ENCODE peak calls at places on chromosome 5, in nine cellular contexts. M is heart left ventricle, A is astrocyte of the spinal cord, S is H1, W is mammary epithelial cell, D is nephron progenitor cell, G is Peyer's patch, T is mesothelial cell of epicardium, Q is GM13977. B is an unnamed sample.

GRCh38 chr5:81852277-81853004 is 101.5 kb upstream of the SSBP2 start:
- DNase-seq in M (no peak), A (peak), S (peak), W (no peak), D (peak), G (peak), T (peak), Q (no peak), B (peak)

GRCh38 chr5:73188764-73189521 is 15.9 kb downstream of the TMEM174 start:
- DNase-seq in M (no peak), A (peak), S (no peak), W (no peak), D (no peak), G (no peak), T (no peak), Q (no peak), B (no peak)

GRCh38 chr5:170393235-170393634 is 4.1 kb upstream of the KCNMB1 start:
- DNase-seq in M (no peak), A (no peak), S (no peak), W (no peak), D (no peak), G (no peak), T (no peak), Q (no peak), B (no peak)

GRCh38 chr5:104344809-104345512 is 782.4 kb upstream of the NUDT12 start:
- DNase-seq in M (no peak), A (peak), S (no peak), W (peak), D (no peak), G (no peak), T (no peak), Q (no peak), B (no peak)

GRCh38 chr5:111859533-111860270 is 102.7 kb upstream of the NREP start:
- DNase-seq in M (no peak), A (peak), S (no peak), W (no peak), D (no peak), G (no peak), T (no peak), Q (no peak), B (no peak)

GRCh38 chr5:170611446-170612088 is 107.7 kb downstream of the KCNIP1 start:
- DNase-seq in M (no peak), A (peak), S (no peak), W (no peak), D (no peak), G (no peak), T (no peak), Q (no peak), B (no peak)

GRCh38 chr5:174505621-174506020 is 218.8 kb upstream of the MSX2 start:
- DNase-seq in M (no peak), A (peak), S (no peak), W (peak), D (no peak), G (no peak), T (no peak), Q (no peak), B (no peak)

GRCh38 chr5:176541338-176542134 is 4.3 kb upstream of the RNF44 start:
- DNase-seq in M (peak), A (peak), S (peak), W (peak), D (peak), G (peak), T (no peak), Q (no peak), B (peak)

GRCh38 chr5:95684361-95684760 is 1.6 kb upstream of the SPATA9 start:
- DNase-seq in M (no peak), A (no peak), S (no peak), W (no peak), D (no peak), G (no peak), T (no peak), Q (no peak), B (no peak)

GRCh38 chr5:67059747-67060490 is 136.7 kb downstream of the CD180 start:
- DNase-seq in M (no peak), A (peak), S (no peak), W (peak), D (no peak), G (no peak), T (no peak), Q (no peak), B (no peak)

GRCh38 chr5:56183507-56183906 is 49.6 kb downstream of the ANKRD55 start:
- DNase-seq in M (no peak), A (peak), S (no peak), W (peak), D (no peak), G (no peak), T (no peak), Q (no peak), B (no peak)

GRCh38 chr5:58499231-58499630 is 8.0 kb downstream of the GAPT start:
- DNase-seq in M (no peak), A (no peak), S (no peak), W (no peak), D (no peak), G (no peak), T (no peak), Q (no peak), B (no peak)

GRCh38 chr5:151223447-151224264 is at the start of gene CCDC69:
- DNase-seq in M (peak), A (peak), S (peak), W (peak), D (peak), G (peak), T (peak), Q (peak), B (peak)

GRCh38 chr5:14464661-14465060 is 116.9 kb upstream of the OTULINL start:
- DNase-seq in M (no peak), A (no peak), S (no peak), W (no peak), D (no peak), G (no peak), T (no peak), Q (no peak), B (no peak)

GRCh38 chr5:53360811-53361210 is 119.6 kb upstream of the FST start:
- DNase-seq in M (no peak), A (peak), S (no peak), W (peak), D (no peak), G (no peak), T (no peak), Q (no peak), B (no peak)

GRCh38 chr5:27472000-27472763 is 433.8 kb upstream of the CDH9 start:
- DNase-seq in M (no peak), A (peak), S (peak), W (peak), D (peak), G (no peak), T (no peak), Q (no peak), B (peak)

GRCh38 chr5:9222054-9222738 is 323.7 kb downstream of the SEMA5A start:
- DNase-seq in M (no peak), A (no peak), S (peak), W (no peak), D (no peak), G (no peak), T (no peak), Q (no peak), B (no peak)

GRCh38 chr5:177049285-177049684 is 26.8 kb downstream of the ZNF346 start:
- DNase-seq in M (no peak), A (no peak), S (no peak), W (no peak), D (no peak), G (no peak), T (no peak), Q (no peak), B (no peak)

GRCh38 chr5:138282918-138283742 is 8.7 kb upstream of the GFRA3 start:
- DNase-seq in M (peak), A (peak), S (no peak), W (peak), D (peak), G (no peak), T (peak), Q (no peak), B (no peak)

GRCh38 chr5:171776747-171777419 is 8.7 kb upstream of the SMIM23 start:
- DNase-seq in M (no peak), A (peak), S (peak), W (peak), D (no peak), G (no peak), T (no peak), Q (no peak), B (no peak)

GRCh38 chr5:7397935-7398334 is 2.0 kb downstream of the ADCY2 start:
- DNase-seq in M (no peak), A (no peak), S (no peak), W (no peak), D (no peak), G (no peak), T (no peak), Q (no peak), B (no peak)

GRCh38 chr5:103582364-103582763 is 19.8 kb upstream of the NUDT12 start:
- DNase-seq in M (no peak), A (peak), S (no peak), W (peak), D (peak), G (no peak), T (no peak), Q (peak), B (no peak)

GRCh38 chr5:66742083-66742895 is 146.1 kb downstream of the MAST4 start:
- DNase-seq in M (peak), A (no peak), S (no peak), W (no peak), D (no peak), G (no peak), T (no peak), Q (no peak), B (no peak)

GRCh38 chr5:76245571-76245970 is 157.5 kb upstream of the IQGAP2 start:
- DNase-seq in M (no peak), A (no peak), S (no peak), W (no peak), D (no peak), G (no peak), T (no peak), Q (no peak), B (no peak)

GRCh38 chr5:55897206-55897894 is 46.2 kb downstream of the IL31RA start:
- DNase-seq in M (no peak), A (peak), S (no peak), W (no peak), D (no peak), G (no peak), T (no peak), Q (no peak), B (no peak)

GRCh38 chr5:179242676-179243075 is 102.6 kb downstream of the ADAMTS2 start:
- DNase-seq in M (peak), A (no peak), S (no peak), W (no peak), D (no peak), G (no peak), T (peak), Q (no peak), B (no peak)

GRCh38 chr5:150544606-150545219 is 36.8 kb downstream of the NDST1 start:
- DNase-seq in M (peak), A (peak), S (peak), W (peak), D (peak), G (peak), T (peak), Q (peak), B (peak)

GRCh38 chr5:90475436-90475980 is 844 bp downstream of the POLR3G start:
- DNase-seq in M (no peak), A (no peak), S (no peak), W (no peak), D (peak), G (no peak), T (no peak), Q (no peak), B (no peak)

GRCh38 chr5:56535347-56535746 is 280.0 kb upstream of the MAP3K1 start:
- DNase-seq in M (no peak), A (no peak), S (no peak), W (no peak), D (no peak), G (no peak), T (no peak), Q (no peak), B (no peak)

GRCh38 chr5:11407553-11408145 is 496.6 kb downstream of the CTNND2 start:
- DNase-seq in M (no peak), A (no peak), S (no peak), W (no peak), D (no peak), G (no peak), T (no peak), Q (no peak), B (no peak)

GRCh38 chr5:109347252-109347888 is 62.4 kb downstream of the PJA2 start:
- DNase-seq in M (no peak), A (no peak), S (no peak), W (no peak), D (no peak), G (no peak), T (no peak), Q (no peak), B (no peak)

GRCh38 chr5:95543017-95543705 is 11.6 kb downstream of the SKIC3 start:
- DNase-seq in M (no peak), A (no peak), S (no peak), W (peak), D (no peak), G (no peak), T (no peak), Q (no peak), B (no peak)

GRCh38 chr5:67267522-67268232 is 71.1 kb upstream of the CD180 start:
- DNase-seq in M (peak), A (no peak), S (no peak), W (no peak), D (peak), G (no peak), T (no peak), Q (no peak), B (no peak)

GRCh38 chr5:177591690-177592009 is 353 bp upstream of the TMED9 start:
- DNase-seq in M (no peak), A (no peak), S (no peak), W (no peak), D (no peak), G (no peak), T (no peak), Q (no peak), B (no peak)

GRCh38 chr5:99586878-99587277 is 658.1 kb upstream of the CHD1 start:
- DNase-seq in M (no peak), A (no peak), S (no peak), W (no peak), D (no peak), G (no peak), T (no peak), Q (no peak), B (no peak)

GRCh38 chr5:75681125-75681830 is 36.0 kb downstream of the POC5 start:
- DNase-seq in M (no peak), A (peak), S (no peak), W (peak), D (no peak), G (no peak), T (no peak), Q (peak), B (peak)

GRCh38 chr5:138986186-138986775 is 111.1 kb upstream of the LRRTM2 start:
- DNase-seq in M (no peak), A (no peak), S (peak), W (no peak), D (no peak), G (no peak), T (no peak), Q (no peak), B (no peak)

GRCh38 chr5:35647128-35647527 is 29.5 kb downstream of the SPEF2 start:
- DNase-seq in M (no peak), A (no peak), S (no peak), W (no peak), D (no peak), G (no peak), T (no peak), Q (no peak), B (no peak)

GRCh38 chr5:35656721-35657120 is 39.1 kb downstream of the SPEF2 start:
- DNase-seq in M (no peak), A (no peak), S (no peak), W (no peak), D (no peak), G (no peak), T (no peak), Q (no peak), B (no peak)

GRCh38 chr5:35647712-35648111 is 30.0 kb downstream of the SPEF2 start:
- DNase-seq in M (no peak), A (no peak), S (no peak), W (no peak), D (no peak), G (no peak), T (no peak), Q (no peak), B (no peak)

DNA sequence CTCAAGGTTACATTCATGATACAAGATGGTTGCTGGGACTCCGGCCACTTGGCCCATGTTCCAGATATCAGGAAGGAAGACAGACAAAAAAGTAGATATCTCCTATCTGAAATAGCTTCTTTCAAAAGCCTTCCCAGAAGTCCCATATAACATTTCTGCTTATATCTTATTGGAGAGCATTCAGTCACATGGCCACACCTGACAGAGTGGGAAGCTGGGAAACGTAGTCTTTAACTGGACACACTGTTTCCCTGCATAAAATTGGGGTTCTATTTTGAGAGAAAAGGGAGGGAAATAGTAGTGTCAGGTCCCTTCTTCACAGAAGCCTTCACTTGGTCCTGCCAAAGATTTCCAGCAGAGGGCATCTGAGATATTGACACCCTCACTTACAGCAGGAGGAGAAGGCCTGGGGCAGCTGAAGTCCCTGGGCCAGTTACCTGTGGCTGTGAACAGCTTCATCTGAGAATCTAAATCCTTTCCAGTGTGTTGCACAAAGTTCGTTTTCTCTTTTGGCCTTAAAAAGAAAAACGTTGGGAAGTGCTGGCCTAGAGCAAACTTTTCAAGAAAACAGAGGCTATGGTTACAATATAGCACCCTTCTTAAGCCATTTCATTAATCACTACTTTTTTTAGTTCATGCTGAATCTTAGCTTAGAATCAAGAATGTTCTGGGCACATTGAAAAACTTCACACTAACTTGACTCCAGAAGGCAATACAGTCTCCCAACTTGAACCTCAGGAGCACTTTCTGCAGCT is 33.5 kb downstream of the SPEF2 start:
- DNase-seq in M (no peak), A (peak), S (peak), W (peak), D (peak), G (peak), T (no peak), Q (peak), B (peak)
- TF ChIP-seq CTCF in M (no peak), A (peak), S (peak), W (peak), D (peak), G (no peak), T (no peak), Q (peak), B (peak)

GRCh38 chr5:162096448-162096847 is 28.9 kb downstream of the GABRG2 start:
- DNase-seq in M (no peak), A (no peak), S (no peak), W (no peak), D (no peak), G (no peak), T (no peak), Q (no peak), B (peak)
- TF ChIP-seq CTCF in M (no peak), A (no peak), S (no peak), W (no peak), D (no peak), G (no peak), T (no peak), Q (no peak), B (no peak)

DNA sequence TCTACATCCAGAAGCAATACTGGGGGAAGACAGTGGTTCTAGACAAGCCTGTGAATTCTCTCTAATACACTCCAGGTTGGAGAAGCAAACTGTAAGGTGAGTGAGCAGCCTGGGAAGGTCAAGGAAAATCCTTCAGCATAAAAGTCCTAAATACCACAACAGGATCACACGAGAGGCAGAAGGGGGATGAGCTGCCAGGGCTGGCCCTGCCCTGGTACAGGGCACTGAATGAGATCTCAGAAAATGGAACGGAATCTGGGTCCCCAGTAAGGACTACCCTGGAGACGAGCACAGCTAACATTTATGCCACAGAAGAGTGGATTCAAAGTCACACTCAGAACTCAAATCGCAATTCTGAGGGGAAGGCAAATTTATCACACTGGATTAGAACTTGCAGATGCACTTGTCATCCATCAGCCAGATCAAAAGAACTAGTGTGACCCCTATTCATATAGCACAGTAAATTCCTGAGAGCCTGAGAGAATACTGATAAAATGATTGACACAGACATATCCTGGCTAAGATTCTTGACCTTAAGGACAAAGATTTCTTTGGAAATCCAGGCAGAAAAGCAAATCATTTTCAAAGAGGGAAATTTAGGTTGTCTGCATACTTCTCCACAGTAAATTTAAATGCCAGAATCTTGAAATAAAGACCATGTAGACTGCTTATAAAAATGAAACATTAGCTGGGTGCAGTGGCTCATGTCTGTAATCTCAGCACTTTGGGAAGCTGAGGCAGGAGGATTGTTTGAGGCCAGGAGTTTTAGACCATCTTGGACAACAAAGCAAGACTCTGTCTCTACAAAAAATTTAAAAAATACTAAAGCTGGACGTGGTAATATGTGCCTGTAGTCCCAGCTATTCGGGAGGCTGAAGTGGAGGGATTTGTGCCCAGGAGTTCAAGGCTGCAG is 25.6 kb downstream of the FYB1 start:
- DNase-seq in M (no peak), A (no peak), S (no peak), W (no peak), D (no peak), G (no peak), T (no peak), Q (no peak), B (no peak)
- TF ChIP-seq CTCF in M (no peak), A (no peak), S (no peak), W (no peak), D (no peak), G (no peak), T (no peak), Q (no peak), B (no peak)

DNA sequence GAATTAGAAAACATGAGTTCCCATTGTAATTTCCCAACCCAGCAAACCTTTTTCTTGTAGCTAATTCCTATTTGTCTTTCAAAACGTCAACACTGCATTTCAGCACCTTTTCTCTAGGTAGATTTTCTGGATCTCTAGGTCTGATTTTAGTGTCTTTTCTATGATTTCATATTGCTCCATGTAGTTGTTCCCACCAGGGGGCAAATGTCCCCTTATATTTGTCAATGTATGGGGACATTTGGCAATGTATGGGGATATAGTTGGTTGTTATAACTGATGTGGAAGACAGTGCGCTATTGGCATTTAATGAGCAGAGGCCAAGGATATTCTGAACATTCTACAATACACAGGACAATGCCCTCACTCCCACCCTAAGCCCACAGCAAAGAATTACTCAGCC is 273.9 kb upstream of the ADRA1B start:
- DNase-seq in M (no peak), A (no peak), S (no peak), W (no peak), D (no peak), G (no peak), T (no peak), Q (no peak), B (no peak)
- TF ChIP-seq CTCF in M (no peak), A (no peak), S (no peak), W (no peak), D (no peak), G (no peak), T (peak), Q (no peak), B (no peak)

GRCh38 chr5:68272289-68272688 is 56.7 kb downstream of the PIK3R1 start:
- DNase-seq in M (no peak), A (peak), S (no peak), W (no peak), D (no peak), G (no peak), T (no peak), Q (no peak), B (no peak)
- TF ChIP-seq CTCF in M (peak), A (peak), S (peak), W (peak), D (no peak), G (peak), T (peak), Q (peak), B (no peak)

GRCh38 chr5:134148316-134148715 is 28.4 kb downstream of the SKP1 start:
- DNase-seq in M (no peak), A (no peak), S (peak), W (no peak), D (no peak), G (peak), T (peak), Q (no peak), B (no peak)
- TF ChIP-seq CTCF in M (no peak), A (no peak), S (no peak), W (no peak), D (peak), G (peak), T (no peak), Q (no peak), B (no peak)

GRCh38 chr5:1594336-1595106 is 70.8 kb upstream of the LPCAT1 start:
- DNase-seq in M (peak), A (no peak), S (peak), W (peak), D (peak), G (peak), T (peak), Q (peak), B (peak)
- TF ChIP-seq CTCF in M (peak), A (no peak), S (peak), W (peak), D (peak), G (peak), T (no peak), Q (peak), B (peak)

GRCh38 chr5:132905938-132906337 is 32.5 kb downstream of the LEAP2 start:
- DNase-seq in M (no peak), A (no peak), S (no peak), W (peak), D (no peak), G (no peak), T (no peak), Q (no peak), B (no peak)
- TF ChIP-seq CTCF in M (no peak), A (no peak), S (no peak), W (peak), D (no peak), G (no peak), T (peak), Q (no peak), B (no peak)